ENCODE peak calls at places on chromosome 2, in nine cellular contexts. One of them, this sample, is unnamed.

GRCh38 chr2:62760555-62760954 is 55.0 kb downstream of the EHBP1 start:
- DNase-seq in EL: peak; percentile 57
- DNase-seq in aorta: no peak
- DNase-seq in HT-29: no peak
- DNase-seq in Right ventricle myocardium superior: no peak
- DNase-seq in COR-L47: no peak
- DNase-seq in AG08395: peak; percentile 64
- DNase-seq in RKO: peak; percentile 12
- DNase-seq in caudate nucleus: no peak
- DNase-seq in this sample: peak; percentile 18

GRCh38 chr2:99106905-99107304 is 34.6 kb upstream of the C2orf15 start:
- DNase-seq in RKO: no peak
- DNase-seq in AG08395: no peak
- DNase-seq in EL: peak; percentile 2
- DNase-seq in caudate nucleus: no peak
- DNase-seq in Right ventricle myocardium superior: no peak
- DNase-seq in aorta: no peak
- DNase-seq in COR-L47: no peak
- DNase-seq in HT-29: no peak
- DNase-seq in this sample: no peak

GRCh38 chr2:143489135-143489534 is 359.9 kb downstream of the ARHGAP15 start:
- DNase-seq in HT-29: no peak
- DNase-seq in COR-L47: no peak
- DNase-seq in RKO: peak; percentile 5
- DNase-seq in Right ventricle myocardium superior: no peak
- DNase-seq in AG08395: peak; percentile 18
- DNase-seq in caudate nucleus: no peak
- DNase-seq in aorta: no peak
- DNase-seq in EL: peak; percentile 86
- DNase-seq in this sample: peak; percentile 57

GRCh38 chr2:233643128-233643527 is 6.9 kb downstream of the UGT1A10 start:
- DNase-seq in EL: peak; percentile 2
- DNase-seq in AG08395: no peak
- DNase-seq in COR-L47: no peak
- DNase-seq in caudate nucleus: no peak
- DNase-seq in HT-29: peak; percentile 70
- DNase-seq in aorta: no peak
- DNase-seq in RKO: peak; percentile 11
- DNase-seq in Right ventricle myocardium superior: no peak
- DNase-seq in this sample: no peak

GRCh38 chr2:165149439-165149838 is 54.4 kb downstream of the SCN3A start:
- DNase-seq in COR-L47: no peak
- DNase-seq in RKO: no peak
- DNase-seq in aorta: no peak
- DNase-seq in Right ventricle myocardium superior: no peak
- DNase-seq in caudate nucleus: no peak
- DNase-seq in AG08395: no peak
- DNase-seq in EL: no peak
- DNase-seq in HT-29: no peak
- DNase-seq in this sample: no peak

GRCh38 chr2:135916232-135916631 is 40.0 kb upstream of the MCM6 start:
- DNase-seq in AG08395: peak; percentile 24
- DNase-seq in caudate nucleus: no peak
- DNase-seq in COR-L47: peak; percentile 38
- DNase-seq in HT-29: peak; percentile 80
- DNase-seq in Right ventricle myocardium superior: no peak
- DNase-seq in EL: peak; percentile 35
- DNase-seq in aorta: no peak
- DNase-seq in RKO: peak; percentile 66
- DNase-seq in this sample: peak; percentile 7

GRCh38 chr2:179037807-179038206 is 12.1 kb downstream of the CCDC141 start:
- DNase-seq in Right ventricle myocardium superior: no peak
- DNase-seq in RKO: no peak
- DNase-seq in EL: no peak
- DNase-seq in AG08395: no peak
- DNase-seq in aorta: no peak
- DNase-seq in caudate nucleus: no peak
- DNase-seq in HT-29: no peak
- DNase-seq in COR-L47: no peak
- DNase-seq in this sample: no peak

GRCh38 chr2:7083580-7084509 is 166.6 kb downstream of the RNF144A start:
- DNase-seq in AG08395: peak; percentile 28
- DNase-seq in aorta: no peak
- DNase-seq in EL: peak; percentile 38
- DNase-seq in COR-L47: peak; percentile 49
- DNase-seq in Right ventricle myocardium superior: no peak
- DNase-seq in caudate nucleus: no peak
- DNase-seq in HT-29: peak; percentile 41
- DNase-seq in RKO: peak; percentile 51
- DNase-seq in this sample: peak; percentile 28

GRCh38 chr2:69250981-69251380 is 136.0 kb downstream of the GFPT1 start:
- DNase-seq in AG08395: no peak
- DNase-seq in EL: no peak
- DNase-seq in aorta: no peak
- DNase-seq in Right ventricle myocardium superior: no peak
- DNase-seq in RKO: no peak
- DNase-seq in HT-29: no peak
- DNase-seq in caudate nucleus: no peak
- DNase-seq in COR-L47: no peak
- DNase-seq in this sample: no peak

GRCh38 chr2:96145028-96145939 is at the start of gene DUSP2:
- DNase-seq in HT-29: peak; percentile 81
- DNase-seq in RKO: peak; percentile 89
- DNase-seq in COR-L47: no peak
- DNase-seq in EL: peak; percentile 70
- DNase-seq in Right ventricle myocardium superior: peak; percentile 86
- DNase-seq in caudate nucleus: peak; percentile 31
- DNase-seq in aorta: peak; percentile 92
- DNase-seq in AG08395: peak; percentile 71
- DNase-seq in this sample: peak; percentile 83

GRCh38 chr2:211899871-211900482 is 638.6 kb downstream of the ERBB4 start:
- DNase-seq in HT-29: no peak
- DNase-seq in AG08395: no peak
- DNase-seq in aorta: no peak
- DNase-seq in caudate nucleus: no peak
- DNase-seq in COR-L47: peak; percentile 85
- DNase-seq in EL: no peak
- DNase-seq in RKO: no peak
- DNase-seq in Right ventricle myocardium superior: no peak
- DNase-seq in this sample: no peak

GRCh38 chr2:230312638-230313037 is 14.4 kb upstream of the SP140L start:
- DNase-seq in RKO: no peak
- DNase-seq in Right ventricle myocardium superior: no peak
- DNase-seq in aorta: no peak
- DNase-seq in COR-L47: no peak
- DNase-seq in EL: peak; percentile 86
- DNase-seq in caudate nucleus: no peak
- DNase-seq in AG08395: peak; percentile 52
- DNase-seq in HT-29: no peak
- DNase-seq in this sample: peak; percentile 58

GRCh38 chr2:179861777-179862117 is 335 bp upstream of the ZNF385B start:
- DNase-seq in AG08395: no peak
- DNase-seq in aorta: peak; percentile 77
- DNase-seq in caudate nucleus: no peak
- DNase-seq in HT-29: no peak
- DNase-seq in Right ventricle myocardium superior: no peak
- DNase-seq in RKO: no peak
- DNase-seq in COR-L47: no peak
- DNase-seq in EL: peak; percentile 49
- DNase-seq in this sample: peak; percentile 1

GRCh38 chr2:70523996-70524965 is 29.3 kb downstream of the TGFA start:
- DNase-seq in COR-L47: no peak
- DNase-seq in aorta: peak; percentile 81
- DNase-seq in AG08395: peak; percentile 96
- DNase-seq in caudate nucleus: no peak
- DNase-seq in RKO: no peak
- DNase-seq in EL: peak; percentile 95
- DNase-seq in HT-29: peak; percentile 92
- DNase-seq in Right ventricle myocardium superior: peak; percentile 49
- DNase-seq in this sample: peak; percentile 92

GRCh38 chr2:119719261-119719627 is 40.2 kb downstream of the TMEM177 start:
- DNase-seq in COR-L47: no peak
- DNase-seq in aorta: no peak
- DNase-seq in AG08395: no peak
- DNase-seq in RKO: no peak
- DNase-seq in EL: no peak
- DNase-seq in Right ventricle myocardium superior: no peak
- DNase-seq in HT-29: no peak
- DNase-seq in caudate nucleus: no peak
- DNase-seq in this sample: no peak

GRCh38 chr2:219082332-219082958 is 21.7 kb upstream of the IHH start:
- DNase-seq in COR-L47: no peak
- DNase-seq in caudate nucleus: no peak
- DNase-seq in aorta: no peak
- DNase-seq in EL: no peak
- DNase-seq in RKO: no peak
- DNase-seq in Right ventricle myocardium superior: peak; percentile 66
- DNase-seq in AG08395: no peak
- DNase-seq in HT-29: peak; percentile 46
- DNase-seq in this sample: no peak

GRCh38 chr2:74658516-74658915 is 4.5 kb downstream of the SEMA4F start:
- DNase-seq in aorta: no peak
- DNase-seq in Right ventricle myocardium superior: no peak
- DNase-seq in AG08395: peak; percentile 91
- DNase-seq in HT-29: no peak
- DNase-seq in COR-L47: no peak
- DNase-seq in RKO: peak; percentile 73
- DNase-seq in caudate nucleus: no peak
- DNase-seq in EL: peak; percentile 87
- DNase-seq in this sample: peak; percentile 26

GRCh38 chr2:100754951-100755350 is 65.0 kb upstream of the NPAS2 start:
- DNase-seq in AG08395: peak; percentile 35
- DNase-seq in RKO: no peak
- DNase-seq in COR-L47: no peak
- DNase-seq in caudate nucleus: no peak
- DNase-seq in Right ventricle myocardium superior: no peak
- DNase-seq in EL: no peak
- DNase-seq in aorta: no peak
- DNase-seq in HT-29: no peak
- DNase-seq in this sample: no peak

This sample was measured in Daoy.